ENCODE peak calls at places on chromosomes 12 and 14, in eight cellular contexts. D is neural crest cell, P is ovary, N is NCI-H2107, M is iris pigment epithelial cell, G is NCI-H460, K is amniotic stem cell, L is fibroblast of gingiva. T is an unnamed sample.

GRCh38 chr14:99159341-99160340 is 112.4 kb downstream of the BCL11B start:
- DNase-seq in D (no peak), P (no peak), N (no peak), M (no peak), G (no peak), K (no peak), L (no peak), T (no peak)

GRCh38 chr12:122206111-122206881 is 2.8 kb downstream of the B3GNT4 start:
- DNase-seq in D (no peak), P (no peak), N (peak; percentile 13), M (no peak), G (no peak), K (no peak), L (no peak), T (peak; percentile 64)

GRCh38 chr14:61553730-61554641 is 141.3 kb upstream of the HIF1A start:
- DNase-seq in D (no peak), P (no peak), N (no peak), M (peak; percentile 98), G (peak; percentile 99), K (peak; percentile 88), L (peak; percentile 99), T (peak; percentile 53)

GRCh38 chr12:115132145-115132544 is 448.2 kb upstream of the TBX3 start:
- DNase-seq in D (no peak), P (no peak), N (no peak), M (no peak), G (no peak), K (peak; percentile 5), L (peak; percentile 79), T (no peak)

GRCh38 chr12:70351076-70351475 is 15.0 kb upstream of the KCNMB4 start:
- DNase-seq in D (no peak), P (no peak), N (no peak), M (no peak), G (no peak), K (no peak), L (no peak), T (no peak)

GRCh38 chr12:64390275-64390851 is at the start of gene C12orf56:
- DNase-seq in D (peak; percentile 11), P (no peak), N (no peak), M (no peak), G (peak; percentile 36), K (no peak), L (no peak), T (no peak)

GRCh38 chr12:74334770-74335169 is 202.9 kb upstream of the ATXN7L3B start:
- DNase-seq in D (no peak), P (no peak), N (no peak), M (peak; percentile 68), G (no peak), K (no peak), L (peak; percentile 79), T (no peak)

GRCh38 chr14:93708311-93708734 is 80.0 kb downstream of the PRIMA1 start:
- DNase-seq in D (no peak), P (no peak), N (no peak), M (no peak), G (no peak), K (no peak), L (no peak), T (no peak)